ENCODE peak calls at places on chromosomes 2 and 18, in seven cellular contexts. One of them, this sample, is unnamed.

GRCh38 chr2:232292395-232293154 is 86.0 kb upstream of the ALPP start:
- DNase-seq in uterus: no peak
- DNase-seq in Caco-2: peak
- DNase-seq in stimulated activated naive CD8-positive, alpha-beta T cell treated with anti-CD3 and anti-CD28 coated beads, Interleukin-15, amount 100 ng/mL, for 72 hours: peak
- DNase-seq in fibroblast of the aortic adventitia: peak
- DNase-seq in AG09309: peak
- DNase-seq in choroid plexus epithelial cell: peak
- DNase-seq in this sample: peak

GRCh38 chr2:219829968-219830738 is 202.7 kb downstream of the SLC4A3 start:
- DNase-seq in uterus: no peak
- DNase-seq in Caco-2: no peak
- DNase-seq in stimulated activated naive CD8-positive, alpha-beta T cell treated with anti-CD3 and anti-CD28 coated beads, Interleukin-15, amount 100 ng/mL, for 72 hours: no peak
- DNase-seq in fibroblast of the aortic adventitia: no peak
- DNase-seq in AG09309: no peak
- DNase-seq in choroid plexus epithelial cell: no peak
- DNase-seq in this sample: no peak

GRCh38 chr2:30255466-30256408 is 24.4 kb downstream of the LBH start:
- DNase-seq in uterus: no peak
- DNase-seq in Caco-2: no peak
- DNase-seq in stimulated activated naive CD8-positive, alpha-beta T cell treated with anti-CD3 and anti-CD28 coated beads, Interleukin-15, amount 100 ng/mL, for 72 hours: peak
- DNase-seq in fibroblast of the aortic adventitia: no peak
- DNase-seq in AG09309: no peak
- DNase-seq in choroid plexus epithelial cell: no peak
- DNase-seq in this sample: no peak

GRCh38 chr2:222722327-222722946 is 51.0 kb downstream of the MOGAT1 start:
- DNase-seq in uterus: no peak
- DNase-seq in Caco-2: no peak
- DNase-seq in stimulated activated naive CD8-positive, alpha-beta T cell treated with anti-CD3 and anti-CD28 coated beads, Interleukin-15, amount 100 ng/mL, for 72 hours: no peak
- DNase-seq in fibroblast of the aortic adventitia: peak
- DNase-seq in AG09309: peak
- DNase-seq in choroid plexus epithelial cell: peak
- DNase-seq in this sample: peak

GRCh38 chr18:11751305-11752115 is 62.4 kb downstream of the GNAL start:
- DNase-seq in uterus: no peak
- DNase-seq in Caco-2: no peak
- DNase-seq in stimulated activated naive CD8-positive, alpha-beta T cell treated with anti-CD3 and anti-CD28 coated beads, Interleukin-15, amount 100 ng/mL, for 72 hours: no peak
- DNase-seq in fibroblast of the aortic adventitia: no peak
- DNase-seq in AG09309: no peak
- DNase-seq in choroid plexus epithelial cell: peak
- DNase-seq in this sample: no peak

GRCh38 chr2:134138115-134138514 is 115.8 kb upstream of the MGAT5 start:
- DNase-seq in uterus: no peak
- DNase-seq in Caco-2: no peak
- DNase-seq in stimulated activated naive CD8-positive, alpha-beta T cell treated with anti-CD3 and anti-CD28 coated beads, Interleukin-15, amount 100 ng/mL, for 72 hours: no peak
- DNase-seq in fibroblast of the aortic adventitia: peak
- DNase-seq in AG09309: no peak
- DNase-seq in choroid plexus epithelial cell: no peak
- DNase-seq in this sample: peak

GRCh38 chr18:29321561-29321960 is 1144.6 kb upstream of the CDH2 start:
- DNase-seq in uterus: no peak
- DNase-seq in Caco-2: no peak
- DNase-seq in stimulated activated naive CD8-positive, alpha-beta T cell treated with anti-CD3 and anti-CD28 coated beads, Interleukin-15, amount 100 ng/mL, for 72 hours: no peak
- DNase-seq in fibroblast of the aortic adventitia: no peak
- DNase-seq in AG09309: no peak
- DNase-seq in choroid plexus epithelial cell: peak
- DNase-seq in this sample: peak

GRCh38 chr18:37107748-37108522 is 279.0 kb downstream of the KIAA1328 start:
- DNase-seq in uterus: no peak
- DNase-seq in Caco-2: no peak
- DNase-seq in stimulated activated naive CD8-positive, alpha-beta T cell treated with anti-CD3 and anti-CD28 coated beads, Interleukin-15, amount 100 ng/mL, for 72 hours: no peak
- DNase-seq in fibroblast of the aortic adventitia: no peak
- DNase-seq in AG09309: no peak
- DNase-seq in choroid plexus epithelial cell: no peak
- DNase-seq in this sample: no peak

GRCh38 chr18:54269924-54270844 is 867 bp downstream of the POLI start:
- DNase-seq in uterus: peak
- DNase-seq in Caco-2: no peak
- DNase-seq in stimulated activated naive CD8-positive, alpha-beta T cell treated with anti-CD3 and anti-CD28 coated beads, Interleukin-15, amount 100 ng/mL, for 72 hours: peak
- DNase-seq in fibroblast of the aortic adventitia: peak
- DNase-seq in AG09309: no peak
- DNase-seq in choroid plexus epithelial cell: peak
- DNase-seq in this sample: peak

This sample was measured in adipocyte.